ENCODE peak calls at places on chromosomes 12 and 14, in four cellular contexts. One of them, this sample, is unnamed.

GRCh38 chr14:75063491-75064204 is at the start of gene ACYP1:
- DNase-seq in aorta: peak; percentile 94
- DNase-seq in astrocyte: peak; percentile 63
- DNase-seq in tibial artery: peak; percentile 96
- DNase-seq in this sample: peak; percentile 97

GRCh38 chr14:101008196-101008595 is 104.7 kb upstream of the RTL1 start:
- DNase-seq in astrocyte: no peak
- DNase-seq in tibial artery: no peak
- DNase-seq in aorta: no peak
- DNase-seq in this sample: peak; percentile 45

GRCh38 chr14:75643985-75644384 is 16.7 kb downstream of the ERG28 start:
- DNase-seq in astrocyte: no peak
- DNase-seq in tibial artery: no peak
- DNase-seq in aorta: no peak
- DNase-seq in this sample: no peak

GRCh38 chr12:102462386-102462785 is 18.0 kb downstream of the IGF1 start:
- DNase-seq in astrocyte: peak; percentile 31
- DNase-seq in tibial artery: no peak
- DNase-seq in aorta: no peak
- DNase-seq in this sample: no peak

GRCh38 chr12:87283111-87283510 is 746.1 kb downstream of the C12orf50 start:
- DNase-seq in tibial artery: no peak
- DNase-seq in aorta: no peak
- DNase-seq in astrocyte: no peak
- DNase-seq in this sample: no peak

GRCh38 chr12:100497105-100497795 is 23.6 kb downstream of the NR1H4 start:
- DNase-seq in aorta: no peak
- DNase-seq in tibial artery: no peak
- DNase-seq in astrocyte: no peak
- DNase-seq in this sample: no peak

GRCh38 chr12:121060149-121061001 is 21.3 kb upstream of the OASL start:
- DNase-seq in tibial artery: no peak
- DNase-seq in aorta: no peak
- DNase-seq in astrocyte: no peak
- DNase-seq in this sample: no peak

GRCh38 chr12:30764251-30764650 is 9.5 kb upstream of the CAPRIN2 start:
- DNase-seq in astrocyte: no peak
- DNase-seq in aorta: no peak
- DNase-seq in tibial artery: no peak
- DNase-seq in this sample: no peak

GRCh38 chr14:79587875-79588274 is 623.4 kb downstream of the DIO2 start:
- DNase-seq in aorta: no peak
- DNase-seq in astrocyte: no peak
- DNase-seq in tibial artery: no peak
- DNase-seq in this sample: no peak

GRCh38 chr12:119843100-119843499 is 34.0 kb downstream of the CIT start:
- DNase-seq in tibial artery: no peak
- DNase-seq in astrocyte: peak; percentile 49
- DNase-seq in aorta: no peak
- DNase-seq in this sample: no peak

GRCh38 chr12:107539196-107539939 is 146.2 kb upstream of the PWP1 start:
- DNase-seq in aorta: no peak
- DNase-seq in astrocyte: no peak
- DNase-seq in tibial artery: no peak
- DNase-seq in this sample: no peak

GRCh38 chr14:53368714-53369191 is 215.6 kb upstream of the DDHD1 start:
- DNase-seq in astrocyte: peak; percentile 91
- DNase-seq in aorta: no peak
- DNase-seq in tibial artery: no peak
- DNase-seq in this sample: no peak

GRCh38 chr12:106767954-106768501 is 6.5 kb upstream of the RIC8B start:
- DNase-seq in tibial artery: no peak
- DNase-seq in aorta: no peak
- DNase-seq in astrocyte: peak; percentile 64
- DNase-seq in this sample: no peak

GRCh38 chr14:28412076-28412475 is 354.5 kb upstream of the FOXG1 start:
- DNase-seq in tibial artery: no peak
- DNase-seq in astrocyte: no peak
- DNase-seq in aorta: no peak
- DNase-seq in this sample: no peak

GRCh38 chr12:27330846-27331245 is 1.8 kb upstream of the BMAL2 start:
- DNase-seq in tibial artery: no peak
- DNase-seq in astrocyte: peak; percentile 36
- DNase-seq in aorta: no peak
- DNase-seq in this sample: no peak

GRCh38 chr12:132444957-132445883 is 44.7 kb upstream of the FBRSL1 start:
- DNase-seq in tibial artery: no peak
- DNase-seq in astrocyte: no peak
- DNase-seq in aorta: peak; percentile 82
- DNase-seq in this sample: peak; percentile 87

GRCh38 chr12:89261210-89261609 is 91.1 kb downstream of the DUSP6 start:
- DNase-seq in astrocyte: no peak
- DNase-seq in aorta: no peak
- DNase-seq in tibial artery: no peak
- DNase-seq in this sample: no peak

GRCh38 chr12:124655317-124656213 is 88.2 kb upstream of the NCOR2 start:
- DNase-seq in tibial artery: peak; percentile 89
- DNase-seq in astrocyte: peak; percentile 95
- DNase-seq in aorta: peak; percentile 90
- DNase-seq in this sample: peak; percentile 91

GRCh38 chr12:124917841-124918621 is 3.6 kb upstream of the UBC start:
- DNase-seq in aorta: peak; percentile 40
- DNase-seq in tibial artery: peak; percentile 62
- DNase-seq in astrocyte: no peak
- DNase-seq in this sample: no peak

GRCh38 chr12:68180792-68181744 is 21.5 kb upstream of the IFNG start:
- DNase-seq in aorta: no peak
- DNase-seq in astrocyte: peak; percentile 15
- DNase-seq in tibial artery: no peak
- DNase-seq in this sample: no peak

GRCh38 chr12:9787340-9787737 is 26.6 kb upstream of the CD69 start:
- DNase-seq in tibial artery: no peak
- DNase-seq in aorta: no peak
- DNase-seq in astrocyte: peak; percentile 61
- DNase-seq in this sample: no peak

GRCh38 chr12:84356224-84356623 is 556.4 kb downstream of the SLC6A15 start:
- DNase-seq in aorta: no peak
- DNase-seq in astrocyte: no peak
- DNase-seq in tibial artery: no peak
- DNase-seq in this sample: no peak

GRCh38 chr12:8145754-8146415 is 10.9 kb upstream of the ZNF705A start:
- DNase-seq in tibial artery: peak; percentile 95
- DNase-seq in aorta: peak; percentile 89
- DNase-seq in astrocyte: peak; percentile 93
- DNase-seq in this sample: peak; percentile 94

GRCh38 chr14:50510157-50510556 is 22.2 kb downstream of the MAP4K5 start:
- DNase-seq in aorta: no peak
- DNase-seq in tibial artery: no peak
- DNase-seq in astrocyte: no peak
- DNase-seq in this sample: no peak

GRCh38 chr14:63248211-63248610 is 44.0 kb downstream of the RHOJ start:
- DNase-seq in tibial artery: no peak
- DNase-seq in aorta: no peak
- DNase-seq in astrocyte: peak; percentile 82
- DNase-seq in this sample: no peak

GRCh38 chr12:1796515-1797010 is 23.8 kb upstream of the LRTM2 start:
- DNase-seq in aorta: no peak
- DNase-seq in astrocyte: no peak
- DNase-seq in tibial artery: peak; percentile 72
- DNase-seq in this sample: peak; percentile 87

GRCh38 chr14:23695220-23695999 is 59.2 kb downstream of the DHRS2 start:
- DNase-seq in astrocyte: no peak
- DNase-seq in tibial artery: no peak
- DNase-seq in aorta: no peak
- DNase-seq in this sample: no peak

GRCh38 chr12:75814856-75815754 is 216.5 kb downstream of the PHLDA1 start:
- DNase-seq in astrocyte: peak; percentile 97
- DNase-seq in aorta: no peak
- DNase-seq in tibial artery: no peak
- DNase-seq in this sample: no peak

GRCh38 chr14:91005716-91006115 is 54.7 kb downstream of the RPS6KA5 start:
- DNase-seq in astrocyte: no peak
- DNase-seq in tibial artery: no peak
- DNase-seq in aorta: no peak
- DNase-seq in this sample: no peak

GRCh38 chr12:111444314-111444705 is 38.6 kb downstream of the SH2B3 start:
- DNase-seq in astrocyte: peak; percentile 64
- DNase-seq in aorta: no peak
- DNase-seq in tibial artery: no peak
- DNase-seq in this sample: no peak

GRCh38 chr14:35374273-35374681 is 30.3 kb downstream of the NFKBIA start:
- DNase-seq in aorta: peak; percentile 65
- DNase-seq in astrocyte: peak; percentile 95
- DNase-seq in tibial artery: peak; percentile 80
- DNase-seq in this sample: peak; percentile 74

GRCh38 chr14:100790785-100791667 is 34.9 kb upstream of the MEG3 start:
- DNase-seq in tibial artery: no peak
- DNase-seq in astrocyte: peak; percentile 62
- DNase-seq in aorta: peak; percentile 12
- DNase-seq in this sample: no peak

GRCh38 chr14:23183076-23183475 is 384 bp downstream of the SLC7A8 start:
- DNase-seq in astrocyte: no peak
- DNase-seq in aorta: no peak
- DNase-seq in tibial artery: no peak
- DNase-seq in this sample: no peak

GRCh38 chr12:110661337-110661972 is 27.5 kb downstream of the HVCN1 start:
- DNase-seq in astrocyte: no peak
- DNase-seq in aorta: peak; percentile 68
- DNase-seq in tibial artery: peak; percentile 71
- DNase-seq in this sample: peak; percentile 76

GRCh38 chr14:90675399-90675798 is 140.8 kb downstream of the TTC7B start:
- DNase-seq in astrocyte: peak; percentile 55
- DNase-seq in tibial artery: peak; percentile 90
- DNase-seq in aorta: peak; percentile 84
- DNase-seq in this sample: no peak

GRCh38 chr12:102438047-102438822 is 42.1 kb downstream of the IGF1 start:
- DNase-seq in aorta: no peak
- DNase-seq in tibial artery: no peak
- DNase-seq in astrocyte: peak; percentile 84
- DNase-seq in this sample: no peak

DNA sequence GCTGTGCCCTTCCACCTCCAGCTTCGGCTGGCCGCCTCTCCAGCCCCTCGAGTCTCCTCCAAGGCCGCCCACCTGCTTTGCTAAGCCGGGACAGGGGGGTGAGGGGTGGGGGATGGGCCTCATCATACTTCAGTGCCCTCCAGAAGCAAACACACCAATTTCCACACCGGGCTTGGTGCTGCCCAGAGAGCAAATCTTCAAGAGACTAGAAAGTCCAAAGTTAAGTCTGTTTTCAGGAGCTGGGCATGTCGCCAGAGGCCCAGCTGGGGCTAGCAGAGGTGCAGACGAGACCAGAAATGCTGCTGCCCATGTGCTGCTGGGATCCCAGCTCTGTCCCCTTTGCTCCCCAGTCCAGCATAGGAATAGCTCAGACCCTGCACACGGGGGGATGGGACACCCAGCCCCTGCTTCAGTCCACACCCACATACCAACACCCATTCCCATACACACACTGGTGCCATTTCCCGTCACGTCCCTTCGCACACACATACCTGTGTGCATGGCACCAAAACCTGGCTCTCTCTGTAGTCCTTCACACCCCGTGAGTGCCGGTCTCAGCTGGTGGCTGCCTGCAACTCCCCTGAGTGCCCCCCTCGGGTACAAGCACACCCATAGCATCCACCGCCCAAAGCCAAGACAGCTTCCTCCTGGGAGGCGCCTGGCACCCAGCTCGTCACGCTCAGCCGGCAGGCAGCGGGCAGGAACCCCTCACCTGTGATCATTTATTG is 994 bp downstream of the SLC6A12 start:
- DNase-seq in astrocyte: no peak
- DNase-seq in aorta: no peak
- DNase-seq in tibial artery: no peak
- DNase-seq in this sample: peak; percentile 94
- H3K4me1 ChIP-seq in astrocyte: no peaks in the 10 kb centered on the region
- H3K4me1 ChIP-seq in aorta: no peaks in the 10 kb centered on the region
- H3K4me1 ChIP-seq in tibial artery: no peaks in the 10 kb centered on the region
- H3K4me1 ChIP-seq in this sample: peaks cover 54% of the 10 kb centered on the region

GRCh38 chr12:54016051-54016450 is 7.3 kb downstream of the HOXC8 start:
- DNase-seq in aorta: peak; percentile 44
- DNase-seq in tibial artery: no peak
- DNase-seq in astrocyte: no peak
- DNase-seq in this sample: peak; percentile 70
- H3K4me3 ChIP-seq in aorta: no peak overlapping the region
- H3K4me3 ChIP-seq in tibial artery: peak overlapping the region; percentile 71
- H3K4me3 ChIP-seq in astrocyte: no peak overlapping the region
- H3K4me3 ChIP-seq in this sample: peak overlapping the region; percentile 26

GRCh38 chr12:46493352-46494209 is 121.0 kb upstream of the SLC38A2 start:
- DNase-seq in astrocyte: no peak
- DNase-seq in aorta: no peak
- DNase-seq in tibial artery: no peak
- DNase-seq in this sample: no peak
- H3K4me1 ChIP-seq in astrocyte: peaks cover 32% of the 10 kb centered on the region
- H3K4me1 ChIP-seq in aorta: no peaks in the 10 kb centered on the region
- H3K4me1 ChIP-seq in tibial artery: peaks cover 60% of the 10 kb centered on the region
- H3K4me1 ChIP-seq in this sample: no peaks in the 10 kb centered on the region

GRCh38 chr14:21042918-21043317 is 756 bp downstream of the RNASE7 start:
- DNase-seq in astrocyte: no peak
- DNase-seq in aorta: no peak
- DNase-seq in tibial artery: no peak
- DNase-seq in this sample: no peak
- H3K4me3 ChIP-seq in astrocyte: no peak overlapping the region
- H3K4me3 ChIP-seq in aorta: no peak overlapping the region
- H3K4me3 ChIP-seq in tibial artery: no peak overlapping the region
- H3K4me3 ChIP-seq in this sample: no peak overlapping the region

GRCh38 chr12:63498239-63498638 is 170.1 kb downstream of the DPY19L2 start:
- DNase-seq in tibial artery: no peak
- DNase-seq in aorta: no peak
- DNase-seq in astrocyte: no peak
- DNase-seq in this sample: no peak
- H3K4me1 ChIP-seq in tibial artery: no peaks in the 10 kb centered on the region
- H3K4me1 ChIP-seq in aorta: no peaks in the 10 kb centered on the region
- H3K4me1 ChIP-seq in astrocyte: no peaks in the 10 kb centered on the region
- H3K4me1 ChIP-seq in this sample: no peaks in the 10 kb centered on the region

GRCh38 chr14:93319494-93319893 is 13.3 kb downstream of the BTBD7 start:
- DNase-seq in aorta: no peak
- DNase-seq in tibial artery: no peak
- DNase-seq in astrocyte: no peak
- DNase-seq in this sample: no peak
- H3K4me3 ChIP-seq in aorta: no peak overlapping the region
- H3K4me3 ChIP-seq in tibial artery: no peak overlapping the region
- H3K4me3 ChIP-seq in astrocyte: no peak overlapping the region
- H3K4me3 ChIP-seq in this sample: no peak overlapping the region

GRCh38 chr14:31568151-31568550 is 6.9 kb downstream of the NUBPL start:
- DNase-seq in astrocyte: no peak
- DNase-seq in tibial artery: no peak
- DNase-seq in aorta: no peak
- DNase-seq in this sample: no peak
- H3K4me1 ChIP-seq in astrocyte: no peaks in the 10 kb centered on the region
- H3K4me1 ChIP-seq in tibial artery: peaks cover 20% of the 10 kb centered on the region
- H3K4me1 ChIP-seq in aorta: no peaks in the 10 kb centered on the region
- H3K4me1 ChIP-seq in this sample: no peaks in the 10 kb centered on the region